ENCODE peak calls at places on chromosomes 12 and 14, in nine cellular contexts. B is RPMI7951; E is GM12865; J is Panc1; P is stimulated activated CD8-positive, alpha-beta memory T cell treated with anti-CD3 and anti-CD28 coated beads, Interleukin-2, amount 100 ng/mL, for 48 hours; V is heart left ventricle; C is stimulated activated CD4-positive, alpha-beta T cell treated with anti-CD3 and anti-CD28 coated beads, TNF-alpha, amount 100 ng/mL, for 48 hours; A is sciatic nerve; G is psoas muscle. Y is an unnamed sample.

GRCh38 chr14:75591331-75591946 is 13.0 kb downstream of the FLVCR2 start:
- DNase-seq in B (no peak), V (no peak), E (no peak), J (no peak), C (no peak), P (no peak), A (no peak), G (no peak), Y (no peak)

GRCh38 chr12:388547-389137 is 478 bp downstream of the KDM5A start:
- DNase-seq in A (no peak), G (peak), V (no peak), P (peak), B (peak), J (no peak), C (peak), E (peak), Y (no peak)

GRCh38 chr12:58877243-58877743 is 43.0 kb downstream of the LRIG3 start:
- DNase-seq in G (no peak), A (no peak), J (peak), E (no peak), C (no peak), V (no peak), P (no peak), B (peak), Y (no peak)

GRCh38 chr14:104510794-104511611 is 68.6 kb upstream of the C14orf180 start:
- DNase-seq in G (peak), B (no peak), V (peak), E (no peak), J (no peak), P (no peak), A (no peak), C (no peak), Y (no peak)

GRCh38 chr12:61355105-61355504 is 905.1 kb upstream of the USP15 start:
- DNase-seq in A (no peak), V (no peak), C (no peak), G (no peak), E (no peak), B (no peak), P (no peak), J (no peak), Y (no peak)

GRCh38 chr14:20782280-20782890 is 1.3 kb downstream of the RNASE6 start:
- DNase-seq in V (no peak), C (no peak), E (peak), B (peak), A (no peak), P (no peak), G (no peak), J (no peak), Y (no peak)

GRCh38 chr12:110546339-110546738 is 36.8 kb downstream of the PPTC7 start:
- DNase-seq in C (no peak), E (no peak), B (peak), J (no peak), P (no peak), V (no peak), G (no peak), A (no peak), Y (no peak)

GRCh38 chr14:84454114-84454513 is 1075.8 kb upstream of the FLRT2 start:
- DNase-seq in E (no peak), G (no peak), A (no peak), J (no peak), B (no peak), C (no peak), V (no peak), P (no peak), Y (no peak)

GRCh38 chr12:56382611-56383010 is 20.0 kb upstream of the APOF start:
- DNase-seq in P (no peak), J (no peak), G (no peak), V (no peak), A (no peak), B (no peak), C (no peak), E (no peak), Y (no peak)

GRCh38 chr14:102795060-102795925 is 18.0 kb downstream of the TRAF3 start:
- DNase-seq in V (peak), A (no peak), J (no peak), B (peak), E (peak), C (no peak), P (no peak), G (no peak), Y (peak)

GRCh38 chr12:122849352-122850047 is 14.2 kb downstream of the HIP1R start:
- DNase-seq in E (no peak), B (no peak), J (no peak), V (no peak), C (no peak), G (peak), A (no peak), P (no peak), Y (no peak)

GRCh38 chr12:25495336-25496097 is 57.6 kb downstream of the LMNTD1 start:
- DNase-seq in C (no peak), E (no peak), P (no peak), V (no peak), G (no peak), A (no peak), J (no peak), B (peak), Y (no peak)

GRCh38 chr14:76812093-76812421 is 625 bp downstream of the ANGEL1 start:
- DNase-seq in P (no peak), C (no peak), E (peak), G (no peak), J (no peak), A (no peak), V (no peak), B (no peak), Y (no peak)

GRCh38 chr12:65612440-65612839 is 211.8 kb upstream of the HMGA2 start:
- DNase-seq in G (no peak), J (no peak), B (no peak), V (no peak), P (no peak), C (no peak), A (no peak), E (no peak), Y (no peak)